ENCODE peak calls at places on chromosomes 13 and 19, in seven cellular contexts. C is endothelial cell of umbilical vein, D is tibial nerve, P is heart right ventricle, M is left lung, L is ovary, J is psoas muscle. Y is an unnamed sample. For H3K36me3, the result is how much of the 10 kb centered on the place peaks cover.

GRCh38 chr13:101307181-101307701 is 109.1 kb downstream of the NALCN start:
- DNase-seq in C (no peak), L (no peak), P (no peak), M (no peak), D (no peak), J (no peak), Y (no peak)

GRCh38 chr19:29667941-29668340 is 2.7 kb downstream of the PLEKHF1 start:
- DNase-seq in D (no peak), P (no peak), J (no peak), L (no peak), M (no peak), C (no peak), Y (no peak)

GRCh38 chr19:51564791-51565190 is 6.3 kb upstream of the ZNF175 start:
- DNase-seq in L (no peak), D (no peak), P (no peak), J (no peak), M (no peak), C (no peak), Y (no peak)

GRCh38 chr19:19482785-19483625 is 32.3 kb downstream of the TSSK6 start:
- DNase-seq in L (no peak), P (no peak), J (no peak), D (no peak), C (no peak), M (peak), Y (no peak)

GRCh38 chr19:55173717-55174409 is 6.2 kb downstream of the SYT5 start:
- DNase-seq in J (peak), D (no peak), P (peak), L (no peak), M (no peak), C (no peak), Y (peak)

GRCh38 chr13:93690139-93690538 is 463.5 kb downstream of the GPC6 start:
- DNase-seq in P (no peak), M (no peak), L (peak), C (no peak), J (no peak), D (no peak), Y (no peak)

GRCh38 chr19:10095948-10096614 is 6.4 kb downstream of the ANGPTL6 start:
- DNase-seq in C (peak), D (peak), L (peak), P (peak), J (peak), M (peak), Y (peak)

GRCh38 chr13:39405596-39405995 is 197.4 kb downstream of the LHFPL6 start:
- DNase-seq in P (no peak), J (no peak), M (no peak), C (no peak), L (no peak), D (no peak), Y (no peak)

GRCh38 chr13:108728370-108728769 is 99.0 kb downstream of the MYO16 start:
- DNase-seq in J (no peak), L (no peak), M (no peak), C (no peak), P (no peak), D (no peak), Y (no peak)

GRCh38 chr19:58330458-58330857 is 3.7 kb downstream of the ZSCAN22 start:
- DNase-seq in M (no peak), C (peak), D (no peak), L (no peak), P (no peak), J (no peak), Y (no peak)

DNA sequence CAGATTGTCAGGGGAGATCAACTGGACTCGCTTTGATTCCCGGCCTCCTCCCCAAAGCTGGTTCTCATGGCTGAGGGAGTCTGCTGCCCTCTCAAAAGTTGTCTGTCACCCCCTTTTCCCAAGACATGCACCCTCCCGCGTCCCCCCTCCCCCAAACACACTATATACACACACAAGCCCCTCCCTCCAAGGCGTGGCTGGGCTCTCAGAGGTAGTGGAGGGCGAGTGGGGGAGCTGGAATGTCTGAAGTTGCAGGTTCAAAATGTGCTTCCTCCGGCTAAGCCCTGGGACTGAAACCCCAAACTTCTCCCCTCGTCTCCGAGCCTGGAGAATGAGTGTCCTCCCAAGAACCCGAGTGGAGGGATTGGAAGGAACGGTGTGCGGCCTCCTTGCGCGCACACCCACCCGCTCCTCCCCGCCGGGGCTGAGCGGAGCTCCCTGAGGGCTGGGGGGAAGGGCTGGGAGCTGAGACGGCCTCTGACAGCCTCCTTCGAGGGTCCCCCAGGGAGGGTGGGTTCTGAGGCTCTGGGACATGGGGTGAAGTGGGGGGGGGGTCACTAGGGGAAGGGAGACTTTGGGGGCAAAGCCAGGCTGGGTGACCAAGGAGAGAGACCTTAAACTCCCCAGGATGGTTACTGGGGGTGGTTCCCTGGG is 9.9 kb upstream of the MEIS3 start:
- DNase-seq in J (no peak), D (no peak), L (no peak), M (no peak), C (no peak), P (no peak), Y (no peak)
- H3K4me3 ChIP-seq in J (no peak), D (no peak), L (no peak), M (no peak), C (no peak), P (no peak), Y (no peak)

GRCh38 chr19:48216933-48217332 is 38.8 kb downstream of the CARD8 start:
- DNase-seq in L (no peak), J (no peak), D (no peak), P (no peak), M (no peak), C (no peak), Y (no peak)

GRCh38 chr19:48213959-48214358 is 41.8 kb downstream of the CARD8 start:
- DNase-seq in D (no peak), M (no peak), J (no peak), L (no peak), P (no peak), C (no peak), Y (no peak)

GRCh38 chr19:48221628-48222027 is 34.1 kb downstream of the CARD8 start:
- DNase-seq in M (no peak), J (no peak), L (no peak), C (no peak), P (no peak), D (no peak), Y (no peak)

DNA sequence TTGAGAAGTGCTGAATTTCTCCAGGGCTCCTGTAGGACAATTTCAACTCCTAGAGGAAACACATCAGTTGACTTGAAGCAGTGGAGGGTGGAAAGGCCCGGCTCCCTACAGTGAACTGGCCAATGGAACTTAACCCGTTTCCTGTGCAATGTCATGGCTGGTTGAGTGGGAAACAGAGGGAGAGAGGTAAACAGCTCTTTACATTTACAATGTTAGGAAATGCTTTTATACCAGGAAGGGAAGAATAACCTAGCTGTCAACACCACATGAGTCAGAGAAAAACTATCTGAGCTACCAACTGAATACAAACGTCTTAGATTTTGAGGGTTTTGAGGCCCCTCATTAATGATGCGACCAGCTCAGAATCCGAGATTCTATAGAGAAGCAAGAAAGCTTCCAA is 36.7 kb downstream of the CARD8 start:
- DNase-seq in C (peak), P (no peak), M (no peak), L (no peak), D (no peak), J (no peak), Y (no peak)
- H3K36me3 ChIP-seq in C (under half), P (under half), M (half or more), L (under half), D (under half), J (under half), Y (under half)

DNA sequence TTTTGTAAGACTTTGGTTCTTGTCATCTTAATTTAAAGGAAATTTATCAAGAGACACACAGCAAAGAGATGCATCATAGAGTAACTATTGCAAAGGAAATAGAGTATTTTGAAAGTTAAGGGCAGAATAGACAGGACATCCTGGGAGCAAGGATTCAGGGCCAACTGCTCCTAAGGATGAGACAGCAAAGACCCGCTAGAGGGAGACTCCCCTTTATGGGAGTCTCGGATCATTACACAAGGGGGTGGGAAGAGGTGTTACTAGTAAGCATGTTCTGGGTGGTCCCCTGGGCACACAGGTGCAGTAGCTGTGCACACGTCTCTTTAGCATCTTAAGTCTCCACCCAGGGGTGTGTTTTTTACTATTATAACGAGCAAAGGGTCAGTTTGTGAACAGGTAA is 9.6 kb downstream of the ZSCAN5C start:
- DNase-seq in J (no peak), M (no peak), C (no peak), P (no peak), D (no peak), L (no peak), Y (no peak)
- TF ChIP-seq CTCF in J (no peak), M (no peak), C (no peak), P (no peak), D (no peak), L (no peak), Y (no peak)

DNA sequence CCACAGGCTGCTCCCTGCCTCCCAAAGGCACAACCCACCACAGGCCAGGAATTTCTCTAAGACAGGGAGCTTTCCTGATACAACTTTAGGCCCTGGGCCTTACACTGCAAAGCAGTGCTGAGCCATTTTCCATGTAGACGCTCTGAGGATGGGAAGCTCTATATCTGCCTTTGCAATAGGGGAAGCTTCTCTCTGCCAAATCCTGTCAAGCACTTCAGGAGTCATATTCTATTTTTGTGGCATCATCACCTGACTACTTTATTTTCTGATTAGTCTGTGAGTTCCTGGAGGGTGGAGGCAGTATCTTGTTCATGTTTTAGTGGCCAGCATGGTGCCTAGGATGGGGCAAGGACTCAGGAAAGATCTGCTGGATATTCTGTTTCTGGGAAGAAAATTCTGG is 382.0 kb downstream of the ZNF536 start:
- DNase-seq in C (no peak), L (no peak), D (no peak), P (no peak), J (no peak), M (no peak), Y (no peak)
- H3K4me3 ChIP-seq in C (no peak), L (no peak), D (no peak), P (no peak), J (no peak), M (no peak), Y (no peak)

DNA sequence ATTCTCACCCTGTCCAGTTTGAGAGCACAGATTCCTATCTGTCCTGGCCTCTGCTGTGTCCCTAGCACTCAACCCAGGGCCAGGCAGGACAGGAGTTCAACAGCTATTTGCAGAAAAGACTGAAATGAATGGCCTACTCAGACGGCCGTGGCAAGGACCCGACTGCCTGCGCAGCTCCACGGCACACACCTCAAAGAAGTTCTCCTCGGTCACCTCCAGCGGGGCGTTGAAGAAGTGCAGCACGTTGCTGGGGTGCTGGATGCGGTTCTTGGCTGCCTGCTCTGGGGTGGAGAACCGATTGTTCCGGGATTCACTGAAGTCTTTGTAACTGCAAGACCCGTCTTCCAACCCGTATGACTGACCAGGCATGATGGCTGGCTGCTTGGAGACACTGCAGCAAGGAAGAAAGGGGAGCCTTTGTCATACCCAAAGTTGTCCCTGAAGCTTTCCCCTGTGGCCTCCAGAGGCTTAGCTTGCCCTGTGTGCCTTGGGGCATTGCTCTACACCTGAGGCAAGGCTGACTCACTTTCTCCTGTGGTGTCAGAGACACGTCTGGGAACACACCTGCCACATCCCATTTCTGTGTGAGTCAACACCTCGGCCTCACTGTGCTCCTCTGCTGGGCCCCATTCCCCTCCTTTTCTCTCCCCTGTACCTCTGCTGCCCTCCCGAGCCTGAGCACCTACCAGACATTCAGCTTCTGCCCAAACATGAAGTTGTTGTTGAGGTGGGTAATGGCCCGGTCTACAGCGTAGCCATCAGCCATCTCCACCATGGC is 6.8 kb upstream of the ECH1 start:
- DNase-seq in D (no peak), L (no peak), J (no peak), P (no peak), M (no peak), C (no peak), Y (no peak)
- H3K36me3 ChIP-seq in D (under half), L (under half), J (under half), P (under half), M (half or more), C (under half), Y (half or more)

Y was measured in GM06990.